ENCODE peak calls at places on chromosome 1, in nine cellular contexts. One of them, this sample, is unnamed. For H3K4me1, the result is how much of the 10 kb centered on the place peaks cover.

GRCh38 chr1:228174482-228175315 is 9.1 kb downstream of the IBA57 start:
- DNase-seq in A549: peak
- DNase-seq in testis: peak
- DNase-seq in left ventricle myocardium inferior: no peak
- DNase-seq in HCT116: peak
- DNase-seq in uterus: peak
- DNase-seq in tibial artery: peak
- DNase-seq in adipocyte: peak
- DNase-seq in aorta: no peak
- DNase-seq in this sample: no peak

GRCh38 chr1:212290608-212291007 is 5.4 kb downstream of the PPP2R5A start:
- DNase-seq in A549: no peak
- DNase-seq in testis: no peak
- DNase-seq in left ventricle myocardium inferior: no peak
- DNase-seq in HCT116: no peak
- DNase-seq in uterus: no peak
- DNase-seq in tibial artery: no peak
- DNase-seq in adipocyte: no peak
- DNase-seq in aorta: no peak
- DNase-seq in this sample: no peak

GRCh38 chr1:101302831-101303511 is 66.2 kb downstream of the S1PR1 start:
- DNase-seq in A549: no peak
- DNase-seq in testis: no peak
- DNase-seq in left ventricle myocardium inferior: no peak
- DNase-seq in HCT116: no peak
- DNase-seq in uterus: no peak
- DNase-seq in tibial artery: no peak
- DNase-seq in adipocyte: peak
- DNase-seq in aorta: no peak
- DNase-seq in this sample: peak

GRCh38 chr1:38005195-38006007 is at the start of gene FHL3:
- DNase-seq in A549: no peak
- DNase-seq in testis: peak
- DNase-seq in left ventricle myocardium inferior: peak
- DNase-seq in HCT116: no peak
- DNase-seq in uterus: peak
- DNase-seq in tibial artery: peak
- DNase-seq in adipocyte: peak
- DNase-seq in aorta: peak
- DNase-seq in this sample: no peak

GRCh38 chr1:16174886-16175598 is 19.2 kb upstream of the EPHA2 start:
- DNase-seq in A549: no peak
- DNase-seq in testis: no peak
- DNase-seq in left ventricle myocardium inferior: no peak
- DNase-seq in HCT116: no peak
- DNase-seq in uterus: no peak
- DNase-seq in tibial artery: no peak
- DNase-seq in adipocyte: peak
- DNase-seq in aorta: no peak
- DNase-seq in this sample: no peak

GRCh38 chr1:7902478-7903084 is 38.1 kb downstream of the TNFRSF9 start:
- DNase-seq in A549: peak
- DNase-seq in testis: peak
- DNase-seq in left ventricle myocardium inferior: peak
- DNase-seq in HCT116: peak
- DNase-seq in uterus: peak
- DNase-seq in tibial artery: peak
- DNase-seq in adipocyte: peak
- DNase-seq in aorta: peak
- DNase-seq in this sample: peak

GRCh38 chr1:24970399-24970753 is 40.3 kb upstream of the RUNX3 start:
- DNase-seq in A549: no peak
- DNase-seq in testis: no peak
- DNase-seq in left ventricle myocardium inferior: no peak
- DNase-seq in HCT116: no peak
- DNase-seq in uterus: no peak
- DNase-seq in tibial artery: no peak
- DNase-seq in adipocyte: peak
- DNase-seq in aorta: peak
- DNase-seq in this sample: peak

GRCh38 chr1:159889821-159890252 is 10.1 kb downstream of the CFAP45 start:
- DNase-seq in A549: no peak
- DNase-seq in testis: no peak
- DNase-seq in left ventricle myocardium inferior: no peak
- DNase-seq in HCT116: no peak
- DNase-seq in uterus: no peak
- DNase-seq in tibial artery: no peak
- DNase-seq in adipocyte: peak
- DNase-seq in aorta: no peak
- DNase-seq in this sample: peak

GRCh38 chr1:156844638-156845037 is 14.3 kb downstream of the INSRR start:
- DNase-seq in A549: no peak
- DNase-seq in testis: no peak
- DNase-seq in left ventricle myocardium inferior: no peak
- DNase-seq in HCT116: no peak
- DNase-seq in uterus: no peak
- DNase-seq in tibial artery: no peak
- DNase-seq in adipocyte: no peak
- DNase-seq in aorta: no peak
- DNase-seq in this sample: no peak

GRCh38 chr1:179031855-179032513 is 6.3 kb downstream of the FAM20B start:
- DNase-seq in A549: no peak
- DNase-seq in testis: no peak
- DNase-seq in left ventricle myocardium inferior: no peak
- DNase-seq in HCT116: no peak
- DNase-seq in uterus: no peak
- DNase-seq in tibial artery: no peak
- DNase-seq in adipocyte: no peak
- DNase-seq in aorta: no peak
- DNase-seq in this sample: peak
- H3K4me1 ChIP-seq in A549: half or more
- H3K4me1 ChIP-seq in testis: under half
- H3K4me1 ChIP-seq in left ventricle myocardium inferior: half or more
- H3K4me1 ChIP-seq in HCT116: under half
- H3K4me1 ChIP-seq in uterus: under half
- H3K4me1 ChIP-seq in tibial artery: under half
- H3K4me1 ChIP-seq in adipocyte: half or more
- H3K4me1 ChIP-seq in aorta: under half
- H3K4me1 ChIP-seq in this sample: half or more

GRCh38 chr1:201653238-201653637 is 114.3 kb downstream of the NAV1 start:
- DNase-seq in A549: no peak
- DNase-seq in testis: no peak
- DNase-seq in left ventricle myocardium inferior: no peak
- DNase-seq in HCT116: no peak
- DNase-seq in uterus: no peak
- DNase-seq in tibial artery: no peak
- DNase-seq in adipocyte: no peak
- DNase-seq in aorta: no peak
- DNase-seq in this sample: no peak
- H3K4me1 ChIP-seq in A549: under half
- H3K4me1 ChIP-seq in testis: under half
- H3K4me1 ChIP-seq in left ventricle myocardium inferior: half or more
- H3K4me1 ChIP-seq in HCT116: under half
- H3K4me1 ChIP-seq in uterus: under half
- H3K4me1 ChIP-seq in tibial artery: under half
- H3K4me1 ChIP-seq in adipocyte: half or more
- H3K4me1 ChIP-seq in aorta: under half
- H3K4me1 ChIP-seq in this sample: under half

GRCh38 chr1:109984190-109984455 is 442 bp upstream of the AHCYL1 start:
- DNase-seq in A549: no peak
- DNase-seq in testis: no peak
- DNase-seq in left ventricle myocardium inferior: no peak
- DNase-seq in HCT116: no peak
- DNase-seq in uterus: no peak
- DNase-seq in tibial artery: no peak
- DNase-seq in adipocyte: no peak
- DNase-seq in aorta: no peak
- DNase-seq in this sample: no peak
- H3K4me1 ChIP-seq in A549: half or more
- H3K4me1 ChIP-seq in testis: under half
- H3K4me1 ChIP-seq in left ventricle myocardium inferior: half or more
- H3K4me1 ChIP-seq in HCT116: under half
- H3K4me1 ChIP-seq in uterus: under half
- H3K4me1 ChIP-seq in tibial artery: under half
- H3K4me1 ChIP-seq in adipocyte: half or more
- H3K4me1 ChIP-seq in aorta: under half
- H3K4me1 ChIP-seq in this sample: under half

DNA sequence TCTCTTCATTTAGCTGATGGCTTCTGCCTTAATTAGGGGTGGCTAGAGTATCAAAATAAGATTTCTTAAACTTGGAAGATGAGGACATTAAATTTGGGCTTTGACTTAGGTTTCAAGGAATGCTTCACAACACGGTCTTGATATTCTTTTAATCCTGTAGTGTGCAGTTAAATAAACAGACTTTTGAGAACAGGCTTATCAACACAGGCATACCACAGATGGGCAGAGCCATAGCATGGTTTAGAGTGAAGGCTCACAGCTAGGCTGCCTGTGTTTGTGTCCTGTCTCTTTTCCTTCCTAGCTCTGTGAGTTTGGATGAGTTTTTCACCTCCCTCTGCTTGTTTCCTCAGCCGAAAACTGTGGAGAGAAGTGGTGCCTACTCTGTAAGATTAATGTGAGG is 102.3 kb upstream of the IPO9 start:
- DNase-seq in A549: no peak
- DNase-seq in testis: no peak
- DNase-seq in left ventricle myocardium inferior: no peak
- DNase-seq in HCT116: no peak
- DNase-seq in uterus: no peak
- DNase-seq in tibial artery: no peak
- DNase-seq in adipocyte: no peak
- DNase-seq in aorta: no peak
- DNase-seq in this sample: no peak
- H3K4me1 ChIP-seq in A549: under half
- H3K4me1 ChIP-seq in testis: under half
- H3K4me1 ChIP-seq in left ventricle myocardium inferior: half or more
- H3K4me1 ChIP-seq in HCT116: under half
- H3K4me1 ChIP-seq in uterus: under half
- H3K4me1 ChIP-seq in tibial artery: under half
- H3K4me1 ChIP-seq in adipocyte: under half
- H3K4me1 ChIP-seq in aorta: under half
- H3K4me1 ChIP-seq in this sample: under half

GRCh38 chr1:64523938-64524337 is 54.0 kb downstream of the CACHD1 start:
- DNase-seq in A549: no peak
- DNase-seq in testis: no peak
- DNase-seq in left ventricle myocardium inferior: no peak
- DNase-seq in HCT116: no peak
- DNase-seq in uterus: no peak
- DNase-seq in tibial artery: no peak
- DNase-seq in adipocyte: no peak
- DNase-seq in aorta: no peak
- DNase-seq in this sample: no peak

GRCh38 chr1:64525116-64525686 is 55.3 kb downstream of the CACHD1 start:
- DNase-seq in A549: no peak
- DNase-seq in testis: no peak
- DNase-seq in left ventricle myocardium inferior: no peak
- DNase-seq in HCT116: no peak
- DNase-seq in uterus: no peak
- DNase-seq in tibial artery: no peak
- DNase-seq in adipocyte: peak
- DNase-seq in aorta: no peak
- DNase-seq in this sample: no peak

GRCh38 chr1:64527191-64527590 is 57.3 kb downstream of the CACHD1 start:
- DNase-seq in A549: no peak
- DNase-seq in testis: no peak
- DNase-seq in left ventricle myocardium inferior: no peak
- DNase-seq in HCT116: no peak
- DNase-seq in uterus: no peak
- DNase-seq in tibial artery: no peak
- DNase-seq in adipocyte: no peak
- DNase-seq in aorta: no peak
- DNase-seq in this sample: no peak

GRCh38 chr1:64524614-64525013 is 54.7 kb downstream of the CACHD1 start:
- DNase-seq in A549: no peak
- DNase-seq in testis: no peak
- DNase-seq in left ventricle myocardium inferior: no peak
- DNase-seq in HCT116: no peak
- DNase-seq in uterus: no peak
- DNase-seq in tibial artery: no peak
- DNase-seq in adipocyte: no peak
- DNase-seq in aorta: no peak
- DNase-seq in this sample: no peak

DNA sequence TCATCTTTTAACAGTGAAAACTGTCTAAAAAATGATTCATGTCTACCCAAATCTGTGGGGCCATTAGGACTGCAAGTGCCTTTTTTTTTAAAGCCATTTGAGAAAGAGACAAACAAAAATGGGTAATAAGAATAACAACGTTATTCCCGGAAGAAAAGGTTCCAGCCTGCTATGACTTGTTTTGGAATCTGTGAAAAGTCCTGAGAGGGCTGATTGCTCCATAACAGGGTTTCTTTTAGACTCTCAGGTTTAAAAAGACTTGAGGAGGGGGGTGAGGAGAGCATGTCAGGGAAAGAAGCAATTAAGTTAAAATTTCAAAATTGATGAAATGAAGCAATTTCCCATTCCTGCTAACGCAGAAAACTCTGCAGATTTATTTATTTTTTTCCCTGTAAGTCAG is 56.4 kb downstream of the CACHD1 start:
- DNase-seq in A549: no peak
- DNase-seq in testis: no peak
- DNase-seq in left ventricle myocardium inferior: no peak
- DNase-seq in HCT116: no peak
- DNase-seq in uterus: no peak
- DNase-seq in tibial artery: no peak
- DNase-seq in adipocyte: peak
- DNase-seq in aorta: no peak
- DNase-seq in this sample: no peak
- H3K4me1 ChIP-seq in A549: under half
- H3K4me1 ChIP-seq in testis: under half
- H3K4me1 ChIP-seq in left ventricle myocardium inferior: under half
- H3K4me1 ChIP-seq in HCT116: under half
- H3K4me1 ChIP-seq in uterus: under half
- H3K4me1 ChIP-seq in tibial artery: under half
- H3K4me1 ChIP-seq in adipocyte: under half
- H3K4me1 ChIP-seq in aorta: under half
- H3K4me1 ChIP-seq in this sample: under half

DNA sequence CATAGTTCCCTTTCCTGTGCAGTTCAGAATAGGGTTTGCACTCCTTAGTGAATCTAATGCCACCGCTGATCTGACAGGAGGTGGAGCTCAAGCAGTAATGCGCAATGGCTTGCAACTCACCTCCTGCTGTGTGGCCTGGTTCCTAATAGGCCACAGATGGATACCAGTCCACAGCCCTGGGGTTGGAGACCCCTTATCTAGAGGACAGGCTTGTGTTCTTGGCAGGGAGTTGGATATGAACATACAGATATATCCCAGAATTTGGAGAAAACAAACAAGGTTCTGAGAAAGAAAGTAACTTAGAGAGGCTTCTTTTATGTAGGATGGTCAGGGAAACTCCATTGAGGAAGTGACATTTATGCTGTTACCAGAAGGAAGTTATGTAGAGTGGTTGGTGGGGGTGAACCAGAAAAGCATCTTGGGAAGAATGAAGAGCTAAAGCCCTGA is 5.1 kb upstream of the PTPRC start:
- DNase-seq in A549: no peak
- DNase-seq in testis: no peak
- DNase-seq in left ventricle myocardium inferior: no peak
- DNase-seq in HCT116: no peak
- DNase-seq in uterus: no peak
- DNase-seq in tibial artery: no peak
- DNase-seq in adipocyte: no peak
- DNase-seq in aorta: no peak
- DNase-seq in this sample: no peak
- H3K4me1 ChIP-seq in A549: under half
- H3K4me1 ChIP-seq in testis: under half
- H3K4me1 ChIP-seq in left ventricle myocardium inferior: under half
- H3K4me1 ChIP-seq in HCT116: under half
- H3K4me1 ChIP-seq in uterus: under half
- H3K4me1 ChIP-seq in tibial artery: under half
- H3K4me1 ChIP-seq in adipocyte: under half
- H3K4me1 ChIP-seq in aorta: under half
- H3K4me1 ChIP-seq in this sample: under half

This sample was measured in SJSA1.